ENCODE peak calls at places on chromosomes 16 and 17, in seven cellular contexts. One of them, this sample, is unnamed.

GRCh38 chr17:45413498-45413923 is 19.2 kb downstream of the ARHGAP27 start:
- DNase-seq in HCT116: no peak
- DNase-seq in HepG2: peak; percentile 57
- DNase-seq in SK-N-SH: no peak
- DNase-seq in K562: no peak
- DNase-seq in GM12878: no peak
- DNase-seq in H1: no peak
- DNase-seq in this sample: no peak

GRCh38 chr17:39996789-39997188 is 16.2 kb downstream of the PSMD3 start:
- DNase-seq in K562: no peak
- DNase-seq in SK-N-SH: no peak
- DNase-seq in HCT116: no peak
- DNase-seq in HepG2: no peak
- DNase-seq in GM12878: no peak
- DNase-seq in H1: no peak
- DNase-seq in this sample: no peak

GRCh38 chr16:68377221-68377620 is 66.4 kb downstream of the PRMT7 start:
- DNase-seq in HepG2: no peak
- DNase-seq in H1: no peak
- DNase-seq in GM12878: no peak
- DNase-seq in HCT116: no peak
- DNase-seq in SK-N-SH: no peak
- DNase-seq in K562: no peak
- DNase-seq in this sample: no peak

GRCh38 chr17:80871341-80871740 is 120.3 kb upstream of the CHMP6 start:
- DNase-seq in H1: no peak
- DNase-seq in K562: no peak
- DNase-seq in HCT116: no peak
- DNase-seq in HepG2: no peak
- DNase-seq in SK-N-SH: no peak
- DNase-seq in GM12878: no peak
- DNase-seq in this sample: no peak

GRCh38 chr17:77143306-77143705 is 2.5 kb downstream of the SEC14L1 start:
- DNase-seq in H1: no peak
- DNase-seq in GM12878: no peak
- DNase-seq in HepG2: no peak
- DNase-seq in SK-N-SH: no peak
- DNase-seq in HCT116: no peak
- DNase-seq in K562: no peak
- DNase-seq in this sample: no peak

GRCh38 chr17:35809855-35810461 is 674 bp downstream of the TAF15 start:
- DNase-seq in HCT116: no peak
- DNase-seq in GM12878: no peak
- DNase-seq in SK-N-SH: no peak
- DNase-seq in HepG2: no peak
- DNase-seq in K562: no peak
- DNase-seq in H1: no peak
- DNase-seq in this sample: peak; percentile 44

GRCh38 chr17:28547096-28547622 is 5.3 kb downstream of the UNC119 start:
- DNase-seq in GM12878: no peak
- DNase-seq in K562: no peak
- DNase-seq in HepG2: no peak
- DNase-seq in H1: no peak
- DNase-seq in HCT116: no peak
- DNase-seq in SK-N-SH: no peak
- DNase-seq in this sample: no peak

GRCh38 chr17:57694051-57694450 is 51.0 kb downstream of the CCDC182 start:
- DNase-seq in K562: no peak
- DNase-seq in SK-N-SH: no peak
- DNase-seq in H1: no peak
- DNase-seq in GM12878: no peak
- DNase-seq in HCT116: no peak
- DNase-seq in HepG2: no peak
- DNase-seq in this sample: no peak

GRCh38 chr17:7058831-7059447 is 15.0 kb upstream of the SLC16A11 start:
- DNase-seq in H1: no peak
- DNase-seq in GM12878: no peak
- DNase-seq in K562: no peak
- DNase-seq in HepG2: no peak
- DNase-seq in HCT116: no peak
- DNase-seq in SK-N-SH: no peak
- DNase-seq in this sample: no peak

GRCh38 chr16:70430667-70431536 is 8.0 kb downstream of the ST3GAL2 start:
- DNase-seq in K562: peak; percentile 87
- DNase-seq in SK-N-SH: no peak
- DNase-seq in GM12878: peak; percentile 99
- DNase-seq in HepG2: peak; percentile 48
- DNase-seq in H1: no peak
- DNase-seq in HCT116: no peak
- DNase-seq in this sample: peak; percentile 64

GRCh38 chr16:89505204-89506112 is 2.7 kb upstream of the SPG7 start:
- DNase-seq in HepG2: peak; percentile 99
- DNase-seq in K562: peak; percentile 87
- DNase-seq in H1: no peak
- DNase-seq in HCT116: peak; percentile 95
- DNase-seq in SK-N-SH: no peak
- DNase-seq in GM12878: peak; percentile 88
- DNase-seq in this sample: peak; percentile 28

GRCh38 chr17:80071116-80071980 is 30.0 kb upstream of the GAA start:
- DNase-seq in HepG2: peak; percentile 43
- DNase-seq in HCT116: no peak
- DNase-seq in SK-N-SH: no peak
- DNase-seq in H1: no peak
- DNase-seq in GM12878: no peak
- DNase-seq in K562: no peak
- DNase-seq in this sample: no peak

GRCh38 chr17:58956997-58957724 is 149.5 kb downstream of the TRIM37 start:
- DNase-seq in HepG2: peak; percentile 18
- DNase-seq in H1: no peak
- DNase-seq in GM12878: no peak
- DNase-seq in K562: no peak
- DNase-seq in HCT116: peak; percentile 6
- DNase-seq in SK-N-SH: no peak
- DNase-seq in this sample: no peak

GRCh38 chr17:37761065-37761464 is 16.2 kb upstream of the HNF1B start:
- DNase-seq in SK-N-SH: no peak
- DNase-seq in HepG2: no peak
- DNase-seq in K562: no peak
- DNase-seq in HCT116: no peak
- DNase-seq in H1: no peak
- DNase-seq in GM12878: no peak
- DNase-seq in this sample: no peak

GRCh38 chr17:43615952-43616351 is 45.8 kb downstream of the MEOX1 start:
- DNase-seq in K562: no peak
- DNase-seq in HepG2: no peak
- DNase-seq in GM12878: no peak
- DNase-seq in H1: no peak
- DNase-seq in SK-N-SH: no peak
- DNase-seq in HCT116: no peak
- DNase-seq in this sample: no peak

GRCh38 chr17:57373071-57373470 is 116.7 kb downstream of the MSI2 start:
- DNase-seq in HepG2: peak; percentile 49
- DNase-seq in SK-N-SH: no peak
- DNase-seq in K562: no peak
- DNase-seq in HCT116: no peak
- DNase-seq in H1: no peak
- DNase-seq in GM12878: no peak
- DNase-seq in this sample: no peak

GRCh38 chr17:27429666-27430382 is 26.4 kb upstream of the KSR1 start:
- DNase-seq in K562: no peak
- DNase-seq in H1: no peak
- DNase-seq in SK-N-SH: no peak
- DNase-seq in HepG2: no peak
- DNase-seq in HCT116: no peak
- DNase-seq in GM12878: no peak
- DNase-seq in this sample: no peak

GRCh38 chr17:16456770-16457316 is 35.1 kb downstream of the LRRC75A start:
- DNase-seq in GM12878: no peak
- DNase-seq in SK-N-SH: peak; percentile 66
- DNase-seq in H1: no peak
- DNase-seq in HepG2: no peak
- DNase-seq in K562: no peak
- DNase-seq in HCT116: no peak
- DNase-seq in this sample: no peak

GRCh38 chr16:73058616-73059409 is 10.9 kb upstream of the ZFHX3 start:
- DNase-seq in H1: peak; percentile 69
- DNase-seq in HCT116: peak; percentile 38
- DNase-seq in HepG2: no peak
- DNase-seq in SK-N-SH: peak; percentile 77
- DNase-seq in K562: peak; percentile 20
- DNase-seq in GM12878: no peak
- DNase-seq in this sample: no peak

GRCh38 chr17:31688704-31689103 is 170.3 kb downstream of the COPRS start:
- DNase-seq in HepG2: no peak
- DNase-seq in K562: no peak
- DNase-seq in HCT116: no peak
- DNase-seq in SK-N-SH: no peak
- DNase-seq in GM12878: no peak
- DNase-seq in H1: no peak
- DNase-seq in this sample: peak; percentile 40
- TF ChIP-seq JUND in HepG2: no peak
- TF ChIP-seq JUND in K562: no peak
- TF ChIP-seq JUND in HCT116: no peak
- TF ChIP-seq JUND in SK-N-SH: peak; percentile 7
- TF ChIP-seq JUND in GM12878: no peak
- TF ChIP-seq JUND in H1: no peak
- TF ChIP-seq JUND in this sample: no peak

DNA sequence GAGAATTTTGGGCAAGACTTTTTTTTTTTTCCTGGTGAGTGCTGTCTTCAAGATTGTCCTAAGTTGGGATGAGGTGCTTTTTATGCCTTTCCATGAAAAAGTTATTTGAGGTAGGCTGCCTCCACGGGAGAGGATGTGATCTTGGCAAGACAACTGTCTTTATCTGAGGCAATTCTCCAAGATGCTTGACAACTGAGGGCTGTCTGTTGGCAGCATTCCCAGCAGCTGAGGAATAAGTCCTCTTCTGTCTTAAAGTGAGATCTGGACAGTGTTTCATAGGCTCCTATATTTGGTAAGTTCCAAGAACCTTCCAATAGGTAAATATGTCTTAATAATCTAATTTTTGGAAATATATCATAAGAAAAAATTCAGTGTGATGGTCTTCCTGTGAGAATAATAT is 662.0 kb downstream of the CDH11 start:
- DNase-seq in K562: no peak
- DNase-seq in GM12878: no peak
- DNase-seq in H1: no peak
- DNase-seq in SK-N-SH: no peak
- DNase-seq in HepG2: no peak
- DNase-seq in HCT116: no peak
- DNase-seq in this sample: no peak
- TF ChIP-seq JUND in K562: no peak
- TF ChIP-seq JUND in GM12878: no peak
- TF ChIP-seq JUND in H1: no peak
- TF ChIP-seq JUND in SK-N-SH: peak; percentile 38
- TF ChIP-seq JUND in HepG2: no peak
- TF ChIP-seq JUND in HCT116: no peak
- TF ChIP-seq JUND in this sample: no peak

DNA sequence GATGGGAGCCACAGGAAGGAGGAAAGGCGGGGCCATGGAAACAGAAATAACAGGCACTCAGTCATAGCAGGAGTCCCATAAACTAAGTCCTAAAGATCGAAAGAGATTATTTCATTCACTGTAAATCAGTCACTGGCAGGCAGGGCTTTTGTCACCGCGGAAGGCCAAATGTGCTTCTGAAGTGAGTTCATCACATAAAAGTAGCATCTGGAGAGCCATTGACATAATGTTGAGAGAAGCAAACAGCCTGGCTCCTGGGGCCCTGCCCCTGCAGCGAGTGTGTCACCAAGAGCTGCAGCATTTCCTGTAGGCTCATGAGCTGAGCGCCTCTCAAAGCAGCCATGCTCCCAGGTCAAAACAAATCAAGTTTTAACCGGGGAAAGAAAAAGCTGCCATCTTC is 476.2 kb downstream of the HAPSTR1 start:
- DNase-seq in HepG2: no peak
- DNase-seq in H1: no peak
- DNase-seq in HCT116: no peak
- DNase-seq in K562: no peak
- DNase-seq in SK-N-SH: no peak
- DNase-seq in GM12878: no peak
- DNase-seq in this sample: no peak
- TF ChIP-seq JUND in HepG2: no peak
- TF ChIP-seq JUND in H1: no peak
- TF ChIP-seq JUND in HCT116: no peak
- TF ChIP-seq JUND in K562: no peak
- TF ChIP-seq JUND in SK-N-SH: no peak
- TF ChIP-seq JUND in GM12878: no peak
- TF ChIP-seq JUND in this sample: no peak

GRCh38 chr17:48175692-48176450 is 68.3 kb downstream of the SNX11 start:
- DNase-seq in HepG2: no peak
- DNase-seq in H1: no peak
- DNase-seq in GM12878: no peak
- DNase-seq in HCT116: no peak
- DNase-seq in K562: no peak
- DNase-seq in SK-N-SH: no peak
- DNase-seq in this sample: no peak
- TF ChIP-seq JUND in HepG2: no peak
- TF ChIP-seq JUND in H1: no peak
- TF ChIP-seq JUND in GM12878: no peak
- TF ChIP-seq JUND in HCT116: no peak
- TF ChIP-seq JUND in K562: no peak
- TF ChIP-seq JUND in SK-N-SH: no peak
- TF ChIP-seq JUND in this sample: no peak

DNA sequence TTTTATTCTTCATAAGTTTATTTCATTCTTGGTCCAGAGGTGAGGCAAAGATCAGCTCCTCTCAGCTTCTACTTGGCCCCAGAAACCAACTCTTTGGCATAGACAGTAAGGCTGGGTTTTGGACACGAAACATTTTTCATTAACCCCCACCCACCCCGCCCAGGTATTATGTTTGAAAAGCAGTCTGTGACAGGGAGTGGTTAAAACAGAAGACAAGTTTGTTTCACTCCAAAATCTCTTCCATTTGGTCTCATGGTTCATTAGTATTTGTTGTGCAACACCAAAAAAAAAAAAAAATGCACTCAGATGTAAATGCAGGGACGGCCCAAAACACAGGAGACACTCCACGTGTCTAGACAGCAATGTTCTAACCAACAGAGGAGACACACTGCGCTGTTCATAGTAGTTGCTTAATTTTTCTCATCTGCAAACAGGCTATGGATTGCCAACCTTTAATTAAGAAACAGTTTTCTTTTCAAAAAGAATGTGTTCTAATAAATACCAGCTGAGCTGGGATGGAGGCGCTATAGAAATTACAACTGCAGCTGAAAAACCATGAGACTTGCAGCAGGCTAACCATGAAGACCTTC is 39.8 kb upstream of the MMP2 start:
- DNase-seq in HepG2: no peak
- DNase-seq in HCT116: no peak
- DNase-seq in SK-N-SH: no peak
- DNase-seq in GM12878: no peak
- DNase-seq in K562: no peak
- DNase-seq in H1: no peak
- DNase-seq in this sample: no peak
- TF ChIP-seq JUND in HepG2: no peak
- TF ChIP-seq JUND in HCT116: no peak
- TF ChIP-seq JUND in SK-N-SH: no peak
- TF ChIP-seq JUND in GM12878: no peak
- TF ChIP-seq JUND in K562: no peak
- TF ChIP-seq JUND in H1: no peak
- TF ChIP-seq JUND in this sample: no peak

GRCh38 chr16:3745751-3746355 is 28.5 kb upstream of the TRAP1 start:
- DNase-seq in HepG2: no peak
- DNase-seq in HCT116: no peak
- DNase-seq in H1: no peak
- DNase-seq in SK-N-SH: no peak
- DNase-seq in GM12878: no peak
- DNase-seq in K562: no peak
- DNase-seq in this sample: no peak
- TF ChIP-seq JUND in HepG2: no peak
- TF ChIP-seq JUND in HCT116: no peak
- TF ChIP-seq JUND in H1: no peak
- TF ChIP-seq JUND in SK-N-SH: no peak
- TF ChIP-seq JUND in GM12878: no peak
- TF ChIP-seq JUND in K562: no peak
- TF ChIP-seq JUND in this sample: no peak

This sample was measured in T47D.